ENCODE peak calls at places on chromosomes 13 and 19, in five cellular contexts. M is ovary, S is Peyer's patch, K is tibial nerve, G is heart left ventricle. V is an unnamed sample. For H3K36me3, the result is how much of the 10 kb centered on the place peaks cover.

GRCh38 chr13:77113496-77113895 is 86.5 kb upstream of the FBXL3 start:
- DNase-seq in M (no peak), S (no peak), K (no peak), G (no peak), V (no peak)

GRCh38 chr19:3655402-3656072 is 28.9 kb upstream of the CACTIN start:
- DNase-seq in M (peak), S (peak), K (no peak), G (no peak), V (no peak)

GRCh38 chr13:110445183-110445582 is 116.3 kb downstream of the RAB20 start:
- DNase-seq in M (no peak), S (peak), K (no peak), G (no peak), V (no peak)

GRCh38 chr13:98368019-98368418 is 190.9 kb upstream of the RNF113B start:
- DNase-seq in M (no peak), S (no peak), K (no peak), G (no peak), V (no peak)

GRCh38 chr13:53782400-53783030 is 753.9 kb downstream of the OLFM4 start:
- DNase-seq in M (no peak), S (no peak), K (no peak), G (no peak), V (no peak)

GRCh38 chr19:51311388-51312257 is at the start of gene IGLON5:
- DNase-seq in M (no peak), S (no peak), K (no peak), G (no peak), V (no peak)

GRCh38 chr13:31035162-31035951 is 102.9 kb downstream of the TEX26 start:
- DNase-seq in M (peak), S (no peak), K (no peak), G (no peak), V (no peak)

GRCh38 chr13:29925457-29925856 is 75.0 kb upstream of the UBL3 start:
- DNase-seq in M (no peak), S (no peak), K (peak), G (no peak), V (peak)

GRCh38 chr13:24251525-24251924 is 57.9 kb upstream of the C1QTNF9 start:
- DNase-seq in M (no peak), S (peak), K (no peak), G (no peak), V (peak)

GRCh38 chr13:50400930-50401553 is 385.8 kb downstream of the KCNRG start:
- DNase-seq in M (no peak), S (no peak), K (no peak), G (no peak), V (no peak)

GRCh38 chr13:112700291-112701060 is 10.6 kb downstream of the ATP11A start:
- DNase-seq in M (no peak), S (no peak), K (no peak), G (no peak), V (peak)

GRCh38 chr13:30743319-30744055 is 8.1 kb downstream of the ALOX5AP start:
- DNase-seq in M (peak), S (no peak), K (no peak), G (no peak), V (no peak)

GRCh38 chr19:48363500-48363809 is 285 bp downstream of the TMEM143 start:
- DNase-seq in M (no peak), S (peak), K (no peak), G (no peak), V (no peak)

GRCh38 chr13:36992362-36992761 is 6.8 kb downstream of the ALG5 start:
- DNase-seq in M (no peak), S (no peak), K (no peak), G (no peak), V (no peak)

GRCh38 chr13:36981156-36981743 is 17.9 kb downstream of the ALG5 start:
- DNase-seq in M (no peak), S (no peak), K (no peak), G (no peak), V (no peak)

DNA sequence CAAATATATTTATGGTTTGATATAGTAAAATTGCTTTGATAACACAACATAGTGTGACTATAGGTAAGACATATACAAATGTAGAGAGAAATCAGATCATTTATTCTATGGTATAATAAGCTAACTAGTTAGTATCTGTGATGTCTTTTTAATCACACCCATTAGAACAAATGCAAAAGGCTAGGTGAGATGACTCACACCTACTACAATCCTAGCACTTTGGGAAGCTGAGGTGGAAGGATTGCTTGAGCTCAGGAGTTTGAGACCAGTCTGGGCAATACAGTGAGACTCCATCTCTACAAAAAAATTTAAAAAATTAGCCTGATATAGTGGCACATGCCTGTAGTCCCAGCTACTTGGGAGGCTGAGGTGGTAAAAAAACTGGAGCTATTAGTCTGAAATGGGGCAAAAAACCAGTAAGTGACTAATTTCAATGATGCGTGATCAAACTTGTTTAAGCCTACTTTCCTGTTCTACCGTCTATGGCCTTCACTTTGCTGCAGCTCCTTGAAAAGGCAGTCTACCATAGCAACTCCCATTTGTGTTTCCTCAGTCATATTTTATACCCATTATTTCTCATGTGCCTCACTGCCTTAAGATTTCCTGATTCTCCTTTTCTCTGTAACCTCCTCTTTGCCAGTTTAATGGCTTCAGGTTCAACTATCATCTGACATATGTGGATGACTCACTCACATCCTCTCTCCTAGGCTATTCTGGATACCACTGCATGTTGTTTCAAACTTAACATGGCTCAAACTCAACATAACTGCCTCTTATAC is 12.5 kb downstream of the ALG5 start:
- DNase-seq in M (no peak), S (no peak), K (no peak), G (no peak), V (no peak)
- H3K36me3 ChIP-seq in M (under half), S (half or more), K (under half), G (under half), V (half or more)

GRCh38 chr19:17953869-17954268 is 13.0 kb upstream of the KCNN1 start:
- DNase-seq in M (no peak), S (no peak), K (no peak), G (no peak), V (no peak)
- TF ChIP-seq POLR2A in M (no peak), S (no peak), K (no peak), G (no peak), V (no peak)

DNA sequence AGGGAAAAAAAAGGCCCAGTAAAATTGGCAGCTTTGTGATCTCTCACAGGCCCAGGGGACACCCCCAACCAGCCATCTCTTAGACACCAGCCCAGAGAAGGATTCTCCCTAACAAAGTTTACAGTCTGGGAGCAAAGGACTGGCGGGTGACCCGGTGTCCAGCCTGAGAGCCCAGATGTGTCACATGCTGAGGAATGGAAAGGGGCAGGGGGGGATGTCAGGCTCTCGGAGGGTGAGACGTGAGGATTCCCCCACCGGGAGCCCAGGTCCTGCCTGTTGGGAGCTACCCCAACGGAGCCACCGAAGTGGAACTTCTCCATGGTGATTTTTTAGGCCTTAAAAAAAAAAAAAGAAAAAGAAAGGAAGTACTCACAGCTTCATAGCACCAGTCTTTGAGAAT is 4.8 kb upstream of the CTXN1 start:
- DNase-seq in M (no peak), S (no peak), K (no peak), G (no peak), V (no peak)
- H3K36me3 ChIP-seq in M (under half), S (half or more), K (under half), G (under half), V (under half)

DNA sequence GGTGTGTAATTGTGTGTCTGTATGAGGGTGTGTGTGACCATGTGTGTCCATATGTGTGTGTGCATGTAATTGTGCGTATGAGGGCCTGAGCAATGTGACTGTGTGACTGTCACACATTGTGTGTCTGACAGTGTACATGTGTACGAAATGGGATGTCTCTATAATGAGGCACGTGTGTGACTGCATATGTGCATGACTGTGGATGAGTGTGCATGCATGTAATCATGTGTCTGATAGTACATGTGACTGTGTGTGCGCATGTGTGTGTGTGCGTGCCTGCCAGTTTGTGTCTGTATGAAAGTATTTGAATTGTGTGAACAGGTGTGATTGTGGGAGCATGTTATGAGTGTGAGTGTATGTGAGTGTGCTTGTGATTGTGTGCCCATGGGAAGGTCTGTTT is 2.2 kb upstream of the ACSBG2 start:
- DNase-seq in M (no peak), S (no peak), K (no peak), G (no peak), V (no peak)
- TF ChIP-seq POLR2A in M (no peak), S (no peak), K (no peak), G (no peak), V (no peak)

GRCh38 chr19:54457773-54458647 is 5.6 kb downstream of the LENG9 start:
- DNase-seq in M (no peak), S (no peak), K (no peak), G (no peak), V (peak)

GRCh38 chr19:54453921-54454780 is 5.2 kb downstream of the LENG8 start:
- DNase-seq in M (no peak), S (no peak), K (no peak), G (no peak), V (no peak)

GRCh38 chr19:54454781-54455675 is 6.0 kb downstream of the LENG8 start:
- DNase-seq in M (no peak), S (no peak), K (no peak), G (no peak), V (no peak)

GRCh38 chr19:54456423-54457373 is 6.9 kb downstream of the LENG9 start:
- DNase-seq in M (no peak), S (no peak), K (no peak), G (no peak), V (no peak)

DNA sequence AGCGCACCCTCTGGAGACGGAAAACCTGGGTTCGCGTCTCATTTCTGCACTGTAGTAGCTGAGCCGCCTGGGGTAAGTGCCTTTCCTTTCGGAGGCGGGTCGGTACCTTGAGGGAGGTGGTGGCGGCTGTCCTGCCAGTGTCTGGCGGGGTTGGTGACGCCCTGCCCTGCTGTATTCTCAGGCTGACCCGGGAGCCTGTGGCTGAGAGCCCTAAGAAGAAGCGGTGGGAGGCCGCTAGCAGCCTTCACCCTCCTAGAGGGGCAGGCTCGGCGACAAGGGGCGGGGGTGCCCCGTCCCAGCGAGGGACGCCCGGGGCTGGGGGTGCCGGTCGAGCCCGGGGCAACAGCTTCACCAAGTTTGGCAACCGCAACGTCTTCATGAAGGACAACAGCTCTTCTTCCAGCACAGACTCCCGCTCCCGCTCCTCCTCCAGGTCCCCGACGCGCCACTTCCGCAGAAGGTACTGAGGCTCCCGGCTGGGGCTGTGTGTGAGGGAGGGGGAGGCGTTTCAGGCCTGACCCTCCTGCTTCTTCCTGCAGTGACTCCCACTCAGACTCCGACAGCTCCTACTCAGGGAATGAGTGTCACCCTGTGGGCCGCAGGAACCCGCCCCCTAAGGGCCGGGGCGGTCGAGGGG is 6.9 kb downstream of the LENG8 start:
- DNase-seq in M (no peak), S (no peak), K (no peak), G (no peak), V (no peak)
- H3K36me3 ChIP-seq in M (under half), S (half or more), K (under half), G (under half), V (half or more)

GRCh38 chr13:28138756-28139470 is 568 bp downstream of the PAN3 start:
- DNase-seq in M (peak), S (peak), K (peak), G (peak), V (peak)
- TF ChIP-seq POLR2A in M (peak), S (peak), K (no peak), G (no peak), V (peak)

GRCh38 chr13:102877285-102877684 is 31.5 kb downstream of the ERCC5 start:
- DNase-seq in M (no peak), S (no peak), K (no peak), G (no peak), V (no peak)
- H3K36me3 ChIP-seq in M (under half), S (half or more), K (under half), G (under half), V (half or more)

GRCh38 chr19:14072535-14073231 is at the start of gene MISP3:
- DNase-seq in M (peak), S (no peak), K (no peak), G (peak), V (peak)
- TF ChIP-seq POLR2A in M (no peak), S (peak), K (no peak), G (no peak), V (peak)

DNA sequence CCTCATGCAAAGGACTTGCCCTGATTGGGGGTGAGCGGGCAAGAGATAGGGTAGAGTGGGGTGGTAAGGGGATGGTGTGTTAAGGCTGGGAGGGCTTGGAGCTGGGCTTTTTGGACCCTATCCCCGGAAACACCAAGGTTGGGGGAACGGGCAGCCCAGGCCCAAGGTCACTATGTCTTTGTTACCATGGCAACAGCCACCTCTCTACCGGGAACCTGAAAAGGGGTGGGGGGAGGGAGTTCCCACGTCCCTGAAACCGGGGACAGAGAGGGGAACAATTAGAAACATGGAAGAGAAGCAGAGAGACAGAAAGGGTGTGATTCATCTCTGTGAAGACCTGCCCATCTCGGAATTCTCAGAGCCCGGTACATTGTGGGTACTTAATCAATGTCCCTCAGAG is 6.7 kb upstream of the LRFN1 start:
- DNase-seq in M (no peak), S (no peak), K (no peak), G (no peak), V (no peak)
- H3K36me3 ChIP-seq in M (under half), S (under half), K (under half), G (under half), V (under half)

GRCh38 chr19:53553865-53554791 is 16.2 kb downstream of the ZNF331 start:
- DNase-seq in M (peak), S (peak), K (peak), G (peak), V (peak)
- TF ChIP-seq POLR2A in M (peak), S (peak), K (peak), G (no peak), V (no peak)